ENCODE peak calls at places on chromosomes 3 and 15, in five cellular contexts. One of them, this sample, is unnamed.

GRCh38 chr3:61669203-61669602 is 107.8 kb downstream of the PTPRG start:
- DNase-seq in SK-N-SH: no peak
- DNase-seq in GM12878: no peak
- DNase-seq in HCT116: no peak
- DNase-seq in H1: no peak
- DNase-seq in this sample: no peak

GRCh38 chr3:14141144-14141543 is 16.3 kb downstream of the TMEM43 start:
- DNase-seq in SK-N-SH: no peak
- DNase-seq in GM12878: no peak
- DNase-seq in HCT116: no peak
- DNase-seq in H1: no peak
- DNase-seq in this sample: no peak

GRCh38 chr15:78628227-78628626 is 7.4 kb upstream of the CHRNA3 start:
- DNase-seq in SK-N-SH: no peak
- DNase-seq in GM12878: no peak
- DNase-seq in HCT116: no peak
- DNase-seq in H1: no peak
- DNase-seq in this sample: no peak

GRCh38 chr15:98647774-98648653 is at the start of gene IGF1R:
- DNase-seq in SK-N-SH: peak; percentile 94
- DNase-seq in GM12878: no peak
- DNase-seq in HCT116: peak; percentile 73
- DNase-seq in H1: no peak
- DNase-seq in this sample: no peak

GRCh38 chr3:71045917-71046282 is 537.6 kb downstream of the FOXP1 start:
- DNase-seq in SK-N-SH: no peak
- DNase-seq in GM12878: no peak
- DNase-seq in HCT116: no peak
- DNase-seq in H1: no peak
- DNase-seq in this sample: no peak

GRCh38 chr3:187104956-187105355 is 34.3 kb downstream of the RPL39L start:
- DNase-seq in SK-N-SH: no peak
- DNase-seq in GM12878: no peak
- DNase-seq in HCT116: no peak
- DNase-seq in H1: no peak
- DNase-seq in this sample: no peak

GRCh38 chr3:37532168-37532567 is 329.5 kb upstream of the CTDSPL start:
- DNase-seq in SK-N-SH: no peak
- DNase-seq in GM12878: no peak
- DNase-seq in HCT116: no peak
- DNase-seq in H1: no peak
- DNase-seq in this sample: no peak

GRCh38 chr15:85477730-85478129 is 97.3 kb downstream of the AKAP13 start:
- DNase-seq in SK-N-SH: no peak
- DNase-seq in GM12878: no peak
- DNase-seq in HCT116: no peak
- DNase-seq in H1: no peak
- DNase-seq in this sample: no peak

GRCh38 chr3:118204052-118204451 is 830.6 kb downstream of the IGSF11 start:
- DNase-seq in SK-N-SH: no peak
- DNase-seq in GM12878: no peak
- DNase-seq in HCT116: no peak
- DNase-seq in H1: no peak
- DNase-seq in this sample: no peak

GRCh38 chr3:143241556-143241955 is 122.0 kb downstream of the CHST2 start:
- DNase-seq in SK-N-SH: no peak
- DNase-seq in GM12878: no peak
- DNase-seq in HCT116: no peak
- DNase-seq in H1: no peak
- DNase-seq in this sample: no peak

GRCh38 chr3:159499031-159499793 is 489.4 kb upstream of the IL12A start:
- DNase-seq in SK-N-SH: no peak
- DNase-seq in GM12878: no peak
- DNase-seq in HCT116: no peak
- DNase-seq in H1: no peak
- DNase-seq in this sample: no peak

GRCh38 chr3:57757642-57758297 is 1.7 kb downstream of the SLMAP start:
- DNase-seq in SK-N-SH: peak; percentile 17
- DNase-seq in GM12878: no peak
- DNase-seq in HCT116: no peak
- DNase-seq in H1: no peak
- DNase-seq in this sample: no peak

GRCh38 chr3:164235239-164235728 is 843.0 kb downstream of the SI start:
- DNase-seq in SK-N-SH: no peak
- DNase-seq in GM12878: no peak
- DNase-seq in HCT116: no peak
- DNase-seq in H1: no peak
- DNase-seq in this sample: no peak

GRCh38 chr3:36941658-36942057 is 3.2 kb downstream of the TRANK1 start:
- DNase-seq in SK-N-SH: no peak
- DNase-seq in GM12878: no peak
- DNase-seq in HCT116: no peak
- DNase-seq in H1: no peak
- DNase-seq in this sample: no peak

GRCh38 chr3:159749406-159749805 is 239.2 kb upstream of the IL12A start:
- DNase-seq in SK-N-SH: no peak
- DNase-seq in GM12878: no peak
- DNase-seq in HCT116: no peak
- DNase-seq in H1: no peak
- DNase-seq in this sample: no peak

GRCh38 chr3:193775421-193776077 is 182.5 kb downstream of the OPA1 start:
- DNase-seq in SK-N-SH: no peak
- DNase-seq in GM12878: no peak
- DNase-seq in HCT116: no peak
- DNase-seq in H1: peak; percentile 60
- DNase-seq in this sample: no peak

GRCh38 chr3:155080692-155081091 is 573 bp downstream of the MME start:
- DNase-seq in SK-N-SH: no peak
- DNase-seq in GM12878: no peak
- DNase-seq in HCT116: no peak
- DNase-seq in H1: no peak
- DNase-seq in this sample: no peak

GRCh38 chr3:99706410-99706809 is 68.0 kb downstream of the COL8A1 start:
- DNase-seq in SK-N-SH: no peak
- DNase-seq in GM12878: no peak
- DNase-seq in HCT116: no peak
- DNase-seq in H1: no peak
- DNase-seq in this sample: no peak

GRCh38 chr15:84904409-84904808 is 19.9 kb downstream of the SLC28A1 start:
- DNase-seq in SK-N-SH: no peak
- DNase-seq in GM12878: no peak
- DNase-seq in HCT116: no peak
- DNase-seq in H1: no peak
- DNase-seq in this sample: no peak

GRCh38 chr3:108471346-108471935 is 39.0 kb downstream of the MYH15 start:
- DNase-seq in SK-N-SH: no peak
- DNase-seq in GM12878: no peak
- DNase-seq in HCT116: peak; percentile 68
- DNase-seq in H1: no peak
- DNase-seq in this sample: no peak

GRCh38 chr3:159884661-159885402 is 103.8 kb upstream of the IL12A start:
- DNase-seq in SK-N-SH: peak; percentile 52
- DNase-seq in GM12878: no peak
- DNase-seq in HCT116: no peak
- DNase-seq in H1: no peak
- DNase-seq in this sample: peak; percentile 30

GRCh38 chr3:8992199-8992598 is 28.9 kb upstream of the RAD18 start:
- DNase-seq in SK-N-SH: no peak
- DNase-seq in GM12878: no peak
- DNase-seq in HCT116: no peak
- DNase-seq in H1: no peak
- DNase-seq in this sample: no peak

GRCh38 chr3:127456471-127457093 is 134.0 kb downstream of the TPRA1 start:
- DNase-seq in SK-N-SH: no peak
- DNase-seq in GM12878: no peak
- DNase-seq in HCT116: no peak
- DNase-seq in H1: no peak
- DNase-seq in this sample: no peak

GRCh38 chr3:8001712-8002111 is 499.9 kb upstream of the LMCD1 start:
- DNase-seq in SK-N-SH: peak; percentile 27
- DNase-seq in GM12878: no peak
- DNase-seq in HCT116: no peak
- DNase-seq in H1: no peak
- DNase-seq in this sample: no peak

GRCh38 chr15:72982750-72983149 is 69.5 kb upstream of the NEO1 start:
- DNase-seq in SK-N-SH: no peak
- DNase-seq in GM12878: no peak
- DNase-seq in HCT116: no peak
- DNase-seq in H1: no peak
- DNase-seq in this sample: no peak

GRCh38 chr3:10515396-10515795 is 10.0 kb upstream of the ATP2B2 start:
- DNase-seq in SK-N-SH: no peak
- DNase-seq in GM12878: no peak
- DNase-seq in HCT116: no peak
- DNase-seq in H1: no peak
- DNase-seq in this sample: no peak

GRCh38 chr3:112744825-112745566 is 101.7 kb downstream of the CD200R1L start:
- DNase-seq in SK-N-SH: no peak
- DNase-seq in GM12878: no peak
- DNase-seq in HCT116: no peak
- DNase-seq in H1: no peak
- DNase-seq in this sample: no peak

GRCh38 chr15:93152951-93153350 is 63.9 kb upstream of the RGMA start:
- DNase-seq in SK-N-SH: no peak
- DNase-seq in GM12878: no peak
- DNase-seq in HCT116: no peak
- DNase-seq in H1: no peak
- DNase-seq in this sample: no peak

DNA sequence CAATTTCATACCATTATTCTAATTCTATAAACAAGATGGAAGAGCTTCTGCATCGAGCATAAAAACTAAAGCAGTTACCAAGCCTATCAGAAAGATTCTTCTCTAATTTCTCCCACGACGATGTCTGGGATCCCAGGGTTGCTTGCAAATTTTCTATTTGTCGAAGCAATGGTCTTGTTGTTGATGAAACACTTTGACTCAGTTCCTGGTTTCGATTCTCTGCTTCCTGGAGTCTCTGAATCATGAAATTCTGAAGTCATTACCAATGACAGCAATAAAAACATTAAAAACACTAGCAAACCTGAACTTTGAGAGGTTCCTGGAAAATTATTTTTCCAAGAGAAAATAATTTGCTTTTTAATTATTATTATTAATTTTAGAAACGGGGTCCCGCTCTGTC is 18.7 kb downstream of the TMF1 start:
- DNase-seq in SK-N-SH: no peak
- DNase-seq in GM12878: no peak
- DNase-seq in HCT116: no peak
- DNase-seq in H1: no peak
- DNase-seq in this sample: no peak
- TF ChIP-seq POLR2AphosphoS5 in SK-N-SH: no peak
- TF ChIP-seq POLR2AphosphoS5 in GM12878: no peak
- TF ChIP-seq POLR2AphosphoS5 in HCT116: no peak
- TF ChIP-seq POLR2AphosphoS5 in H1: no peak
- TF ChIP-seq POLR2AphosphoS5 in this sample: no peak

GRCh38 chr3:175342196-175342595 is 483.1 kb downstream of the NAALADL2 start:
- DNase-seq in SK-N-SH: no peak
- DNase-seq in GM12878: no peak
- DNase-seq in HCT116: no peak
- DNase-seq in H1: no peak
- DNase-seq in this sample: no peak

GRCh38 chr3:175343946-175344345 is 484.8 kb downstream of the NAALADL2 start:
- DNase-seq in SK-N-SH: no peak
- DNase-seq in GM12878: no peak
- DNase-seq in HCT116: no peak
- DNase-seq in H1: no peak
- DNase-seq in this sample: no peak

GRCh38 chr3:175349181-175349580 is 490.0 kb downstream of the NAALADL2 start:
- DNase-seq in SK-N-SH: no peak
- DNase-seq in GM12878: peak; percentile 19
- DNase-seq in HCT116: no peak
- DNase-seq in H1: no peak
- DNase-seq in this sample: no peak

GRCh38 chr3:175346573-175347356 is 487.6 kb downstream of the NAALADL2 start:
- DNase-seq in SK-N-SH: no peak
- DNase-seq in GM12878: peak; percentile 16
- DNase-seq in HCT116: peak; percentile 59
- DNase-seq in H1: no peak
- DNase-seq in this sample: no peak
- H3K9ac ChIP-seq in SK-N-SH: no peak overlapping the region
- H3K9ac ChIP-seq in GM12878: no peak overlapping the region
- H3K9ac ChIP-seq in HCT116: no peak overlapping the region
- H3K9ac ChIP-seq in H1: no peak overlapping the region
- H3K9ac ChIP-seq in this sample: no peak overlapping the region

GRCh38 chr15:69424001-69424400 is 9.9 kb downstream of the KIF23 start:
- DNase-seq in SK-N-SH: no peak
- DNase-seq in GM12878: no peak
- DNase-seq in HCT116: no peak
- DNase-seq in H1: no peak
- DNase-seq in this sample: no peak
- TF ChIP-seq POLR2AphosphoS5 in SK-N-SH: no peak
- TF ChIP-seq POLR2AphosphoS5 in GM12878: no peak
- TF ChIP-seq POLR2AphosphoS5 in HCT116: no peak
- TF ChIP-seq POLR2AphosphoS5 in H1: no peak
- TF ChIP-seq POLR2AphosphoS5 in this sample: no peak

DNA sequence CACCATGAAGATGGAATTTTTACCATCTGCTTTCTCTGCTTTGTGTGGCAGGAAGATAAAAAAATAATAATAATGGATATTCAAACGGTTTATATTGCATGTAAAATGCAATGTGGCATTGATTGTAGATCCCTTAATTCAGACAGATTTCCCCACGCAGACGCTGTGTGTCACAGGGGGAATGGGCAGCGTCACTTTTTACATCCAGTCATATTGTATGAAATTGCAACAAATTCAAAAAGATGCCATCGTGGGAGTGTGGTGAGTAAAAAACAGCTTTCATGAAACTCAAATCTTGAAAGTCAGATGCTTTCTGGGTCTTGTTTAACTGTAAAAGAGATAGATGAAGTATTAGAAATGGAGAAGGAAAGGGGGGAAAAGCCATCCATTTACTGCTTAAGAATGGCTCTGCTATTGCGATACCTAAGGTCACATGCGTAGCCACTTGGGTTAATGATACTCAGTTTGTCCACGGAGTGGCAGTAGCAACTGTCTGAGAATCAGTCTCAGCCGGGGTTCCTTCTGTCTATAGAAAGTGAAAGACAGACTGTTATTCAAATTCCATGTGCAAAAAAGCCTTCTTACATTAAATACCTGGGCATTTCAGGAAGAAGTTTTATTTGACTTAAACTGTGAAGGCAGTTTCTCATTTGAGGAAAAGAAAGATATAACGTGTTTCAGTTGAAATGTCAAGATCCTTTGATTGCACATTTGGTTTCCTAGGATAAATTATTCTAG is 28.5 kb downstream of the BTD start:
- DNase-seq in SK-N-SH: peak; percentile 76
- DNase-seq in GM12878: peak; percentile 83
- DNase-seq in HCT116: peak; percentile 70
- DNase-seq in H1: no peak
- DNase-seq in this sample: no peak
- H3K9ac ChIP-seq in SK-N-SH: peak overlapping the region; percentile 51
- H3K9ac ChIP-seq in GM12878: no peak overlapping the region
- H3K9ac ChIP-seq in HCT116: peak overlapping the region; percentile 32
- H3K9ac ChIP-seq in H1: no peak overlapping the region
- H3K9ac ChIP-seq in this sample: no peak overlapping the region